ENCODE peak calls at places on chromosomes 6 and 20, in five cellular contexts. B is AG04449, Y is choroid plexus epithelial cell, V is HepG2, W is PC-3. R is an unnamed sample.

GRCh38 chr6:4340544-4340943 is 205.2 kb upstream of the ECI2 start:
- DNase-seq in B (no peak), Y (no peak), V (no peak), W (no peak), R (no peak)

GRCh38 chr6:165800337-165800736 is 137.3 kb upstream of the PDE10A start:
- DNase-seq in B (no peak), Y (no peak), V (no peak), W (no peak), R (no peak)

GRCh38 chr20:25227317-25227831 is 20.5 kb upstream of the PYGB start:
- DNase-seq in B (no peak), Y (peak), V (peak), W (peak), R (no peak)

GRCh38 chr20:760751-761417 is 7.4 kb downstream of the SLC52A3 start:
- DNase-seq in B (no peak), Y (peak), V (peak), W (no peak), R (peak)

GRCh38 chr20:3887870-3888614 is 1.1 kb upstream of the PANK2 start:
- DNase-seq in B (no peak), Y (no peak), V (no peak), W (peak), R (no peak)

GRCh38 chr20:21707999-21708737 is 2.7 kb downstream of the PAX1 start:
- DNase-seq in B (no peak), Y (no peak), V (no peak), W (no peak), R (no peak)

GRCh38 chr6:35052694-35053565 is 88.2 kb downstream of the TCP11 start:
- DNase-seq in B (no peak), Y (peak), V (no peak), W (no peak), R (no peak)

GRCh38 chr6:41878961-41879405 is 16.2 kb downstream of the USP49 start:
- DNase-seq in B (peak), Y (peak), V (peak), W (peak), R (no peak)

GRCh38 chr6:157859775-157860504 is 36.9 kb downstream of the SNX9 start:
- DNase-seq in B (no peak), Y (no peak), V (peak), W (peak), R (no peak)

GRCh38 chr6:3341467-3341866 is 82.7 kb downstream of the PSMG4 start:
- DNase-seq in B (peak), Y (peak), V (no peak), W (no peak), R (no peak)

GRCh38 chr20:4820833-4821518 is 99.3 kb downstream of the PRND start:
- DNase-seq in B (peak), Y (peak), V (no peak), W (peak), R (no peak)

GRCh38 chr6:161359617-161359945 is 85.7 kb upstream of the AGPAT4 start:
- DNase-seq in B (no peak), Y (no peak), V (no peak), W (no peak), R (no peak)

GRCh38 chr20:13839421-13840092 is 54.7 kb downstream of the NDUFAF5 start:
- DNase-seq in B (peak), Y (peak), V (no peak), W (peak), R (no peak)

GRCh38 chr20:18225652-18226051 is 62.7 kb upstream of the ZNF133 start:
- DNase-seq in B (no peak), Y (peak), V (no peak), W (no peak), R (no peak)

GRCh38 chr20:57790176-57790575 is 80.4 kb upstream of the PMEPA1 start:
- DNase-seq in B (no peak), Y (no peak), V (no peak), W (no peak), R (no peak)

GRCh38 chr20:23419995-23420901 is 1.0 kb downstream of the NAPB start:
- DNase-seq in B (no peak), Y (peak), V (peak), W (peak), R (no peak)

GRCh38 chr6:81747327-81747726 is 5.2 kb downstream of the TENT5A start:
- DNase-seq in B (no peak), Y (no peak), V (no peak), W (no peak), R (no peak)

GRCh38 chr6:109241199-109241598 is 141.1 kb downstream of the CD164 start:
- DNase-seq in B (no peak), Y (peak), V (no peak), W (peak), R (no peak)

GRCh38 chr6:42281016-42281533 is 63.4 kb upstream of the MRPS10 start:
- DNase-seq in B (no peak), Y (no peak), V (no peak), W (no peak), R (no peak)

GRCh38 chr20:59777814-59778575 is 155.4 kb downstream of the SYCP2 start:
- DNase-seq in B (no peak), Y (no peak), V (no peak), W (no peak), R (no peak)

GRCh38 chr6:105900120-105900937 is 185.8 kb upstream of the PRDM1 start:
- DNase-seq in B (peak), Y (peak), V (no peak), W (no peak), R (peak)

GRCh38 chr6:137094411-137095008 is 49.7 kb upstream of the IL20RA start:
- DNase-seq in B (peak), Y (peak), V (peak), W (peak), R (peak)

GRCh38 chr6:136666041-136666440 is 115.8 kb upstream of the MAP7 start:
- DNase-seq in B (no peak), Y (no peak), V (no peak), W (peak), R (no peak)

GRCh38 chr20:35176132-35176531 is 4.3 kb downstream of the PROCR start:
- DNase-seq in B (no peak), Y (no peak), V (no peak), W (no peak), R (no peak)

GRCh38 chr20:35172434-35172806 is 548 bp downstream of the PROCR start:
- DNase-seq in B (no peak), Y (no peak), V (no peak), W (no peak), R (no peak)

GRCh38 chr20:35173576-35174192 is 1.8 kb downstream of the PROCR start:
- DNase-seq in B (no peak), Y (no peak), V (no peak), W (no peak), R (no peak)

GRCh38 chr20:35171753-35172433 is at the start of gene PROCR:
- DNase-seq in B (no peak), Y (peak), V (no peak), W (peak), R (peak)

DNA sequence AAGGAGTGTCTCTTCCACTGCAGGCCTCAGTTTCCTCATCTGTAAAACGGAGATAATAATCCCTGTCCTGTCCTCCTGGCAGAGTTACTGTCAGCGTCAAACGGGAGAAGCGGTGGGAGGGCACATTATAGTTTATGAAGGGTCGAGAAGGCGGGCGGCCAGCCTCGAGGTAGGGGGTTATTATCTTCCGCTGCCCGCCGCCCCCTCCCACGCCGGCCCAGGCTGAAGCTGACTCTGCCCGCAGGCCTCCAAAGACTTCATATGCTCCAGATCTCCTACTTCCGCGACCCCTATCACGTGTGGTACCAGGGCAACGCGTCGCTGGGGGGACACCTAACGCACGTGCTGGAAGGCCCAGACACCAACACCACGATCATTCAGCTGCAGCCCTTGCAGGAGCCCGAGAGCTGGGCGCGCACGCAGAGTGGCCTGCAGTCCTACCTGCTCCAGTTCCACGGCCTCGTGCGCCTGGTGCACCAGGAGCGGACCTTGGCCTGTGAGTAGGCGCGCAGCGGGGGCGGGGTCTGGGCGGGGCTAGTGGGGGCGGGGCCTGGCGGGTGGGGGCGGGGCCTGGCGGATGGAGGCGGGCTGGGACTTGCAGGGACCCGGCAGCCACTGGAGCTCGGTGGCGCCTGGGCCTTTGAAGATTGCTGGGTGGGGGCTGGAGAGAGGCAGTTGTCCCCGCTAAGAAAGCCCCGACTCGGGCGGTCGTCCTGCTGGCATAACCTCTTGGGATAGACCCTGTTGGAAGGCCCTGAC is 2.8 kb downstream of the PROCR start:
- DNase-seq in B (no peak), Y (peak), V (peak), W (no peak), R (no peak)
- TF ChIP-seq CTCF in B (no peak), Y (no peak), V (peak), W (no peak), R (no peak)

DNA sequence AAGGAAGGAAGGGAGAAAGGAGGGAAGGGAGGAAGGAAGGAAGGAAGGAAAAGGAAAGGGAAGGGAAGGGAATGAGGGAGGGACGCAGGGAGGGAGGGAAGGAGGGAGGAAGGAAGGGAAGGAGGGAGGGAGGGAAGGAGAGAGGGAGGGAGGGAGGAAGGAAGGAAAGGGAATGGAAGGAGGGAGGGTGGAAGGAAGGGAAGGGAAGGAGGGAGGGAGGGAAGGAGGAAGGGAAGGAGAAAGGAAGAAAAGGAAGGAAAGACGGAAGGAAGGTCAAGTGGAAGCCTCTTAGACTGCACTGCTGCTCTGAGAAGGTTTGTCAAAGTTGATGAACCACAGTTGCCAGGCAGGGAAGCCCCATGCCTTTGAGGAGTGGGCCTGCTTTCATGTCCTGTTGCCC is 324.3 kb upstream of the ZFP64 start:
- DNase-seq in B (no peak), Y (no peak), V (no peak), W (no peak), R (no peak)
- TF ChIP-seq CTCF in B (no peak), Y (no peak), V (no peak), W (no peak), R (no peak)

GRCh38 chr6:130743175-130743574 is 84.0 kb upstream of the SMLR1 start:
- DNase-seq in B (no peak), Y (no peak), V (peak), W (peak), R (peak)
- TF ChIP-seq CTCF in B (no peak), Y (peak), V (no peak), W (no peak), R (peak)

DNA sequence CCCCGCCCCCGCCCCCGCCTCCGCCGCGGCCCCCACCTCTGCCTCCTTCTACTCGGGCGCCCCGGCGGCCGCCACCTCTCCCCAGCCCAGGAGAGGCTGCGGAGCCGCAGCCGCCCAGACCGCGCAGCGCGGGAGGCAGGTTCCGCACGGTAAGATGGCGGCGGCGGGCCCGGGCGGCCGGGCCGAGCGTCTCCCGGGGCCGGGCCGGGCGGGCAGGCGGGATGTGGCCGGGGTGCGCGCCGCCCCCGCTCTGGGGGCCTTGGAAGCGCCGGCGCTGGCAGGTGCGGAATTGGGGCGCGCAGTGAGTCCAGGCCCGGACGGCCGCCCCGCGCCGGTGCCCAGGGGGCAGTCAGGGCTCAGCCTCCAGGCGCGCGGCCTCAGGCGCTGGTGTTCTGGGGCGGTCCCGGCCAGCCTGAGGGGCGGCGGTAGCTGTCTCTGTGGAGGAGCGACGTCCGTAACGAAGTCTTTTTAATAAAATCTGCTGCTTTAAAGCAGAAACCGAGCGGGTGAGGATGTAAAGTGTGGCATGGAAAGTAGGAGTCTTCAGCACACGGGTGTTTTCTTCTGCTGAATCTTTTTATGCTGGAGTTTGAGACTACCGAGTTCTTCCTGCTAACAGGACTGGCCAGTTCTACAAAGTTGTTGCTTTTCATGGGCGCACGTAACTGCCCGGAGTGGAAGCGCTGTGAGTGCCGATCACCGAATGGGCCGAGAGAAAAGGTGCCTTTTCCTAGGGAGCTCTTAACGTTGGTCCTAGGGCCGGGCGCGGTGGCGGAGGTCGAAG is at the start of gene GID8:
- DNase-seq in B (no peak), Y (peak), V (peak), W (peak), R (peak)
- TF ChIP-seq CTCF in B (no peak), Y (no peak), V (peak), W (no peak), R (no peak)

GRCh38 chr6:163579880-163580295 is 165.4 kb downstream of the QKI start:
- DNase-seq in B (no peak), Y (peak), V (no peak), W (peak), R (no peak)
- TF ChIP-seq CTCF in B (peak), Y (peak), V (no peak), W (peak), R (no peak)

R was measured in endothelial cell.